ENCODE peak calls at places on chromosomes 4 and X, in ten cellular contexts. One of them, this sample, is unnamed.

GRCh38 chr4:85486425-85487101 is 11.6 kb downstream of the ARHGAP24 start:
- DNase-seq in SW480: no peak
- DNase-seq in iris pigment epithelial cell: peak; percentile 85
- DNase-seq in NCI-H187: no peak
- DNase-seq in activated gamma-delta T cell treated with Interleukin-2 at 50 U/mL for 16 hours: no peak
- DNase-seq in NCI-H1694: no peak
- DNase-seq in sciatic nerve: no peak
- DNase-seq in AG04449: no peak
- DNase-seq in T1000: no peak
- DNase-seq in C1 segment of cervical spinal cord: no peak
- DNase-seq in this sample: no peak

GRCh38 chr4:10619220-10619619 is 65.3 kb downstream of the CLNK start:
- DNase-seq in SW480: peak; percentile 11
- DNase-seq in iris pigment epithelial cell: peak; percentile 64
- DNase-seq in NCI-H187: peak; percentile 81
- DNase-seq in activated gamma-delta T cell treated with Interleukin-2 at 50 U/mL for 16 hours: no peak
- DNase-seq in NCI-H1694: peak; percentile 84
- DNase-seq in sciatic nerve: no peak
- DNase-seq in AG04449: no peak
- DNase-seq in T1000: no peak
- DNase-seq in C1 segment of cervical spinal cord: no peak
- DNase-seq in this sample: peak; percentile 39

GRCh38 chrX:80285131-80285773 is 135.0 kb upstream of the TENT5D start:
- DNase-seq in SW480: peak; percentile 16
- DNase-seq in iris pigment epithelial cell: peak; percentile 13
- DNase-seq in NCI-H187: peak; percentile 2
- DNase-seq in activated gamma-delta T cell treated with Interleukin-2 at 50 U/mL for 16 hours: no peak
- DNase-seq in NCI-H1694: no peak
- DNase-seq in sciatic nerve: no peak
- DNase-seq in AG04449: no peak
- DNase-seq in T1000: peak; percentile 0
- DNase-seq in C1 segment of cervical spinal cord: no peak
- DNase-seq in this sample: peak; percentile 71

GRCh38 chrX:67568769-67569168 is 24.9 kb downstream of the AR start:
- DNase-seq in SW480: no peak
- DNase-seq in iris pigment epithelial cell: peak; percentile 41
- DNase-seq in NCI-H187: no peak
- DNase-seq in activated gamma-delta T cell treated with Interleukin-2 at 50 U/mL for 16 hours: no peak
- DNase-seq in NCI-H1694: no peak
- DNase-seq in sciatic nerve: no peak
- DNase-seq in AG04449: no peak
- DNase-seq in T1000: no peak
- DNase-seq in C1 segment of cervical spinal cord: no peak
- DNase-seq in this sample: no peak

GRCh38 chrX:21056636-21057035 is 317.6 kb upstream of the CNKSR2 start:
- DNase-seq in SW480: no peak
- DNase-seq in iris pigment epithelial cell: peak; percentile 4
- DNase-seq in NCI-H187: no peak
- DNase-seq in activated gamma-delta T cell treated with Interleukin-2 at 50 U/mL for 16 hours: no peak
- DNase-seq in NCI-H1694: no peak
- DNase-seq in sciatic nerve: no peak
- DNase-seq in AG04449: no peak
- DNase-seq in T1000: no peak
- DNase-seq in C1 segment of cervical spinal cord: no peak
- DNase-seq in this sample: peak; percentile 57

GRCh38 chrX:150475466-150475865 is 93.0 kb upstream of the MTM1 start:
- DNase-seq in SW480: no peak
- DNase-seq in iris pigment epithelial cell: no peak
- DNase-seq in NCI-H187: no peak
- DNase-seq in activated gamma-delta T cell treated with Interleukin-2 at 50 U/mL for 16 hours: no peak
- DNase-seq in NCI-H1694: no peak
- DNase-seq in sciatic nerve: no peak
- DNase-seq in AG04449: no peak
- DNase-seq in T1000: no peak
- DNase-seq in C1 segment of cervical spinal cord: no peak
- DNase-seq in this sample: no peak

GRCh38 chr4:99024481-99025275 is 29.2 kb downstream of the METAP1 start:
- DNase-seq in SW480: no peak
- DNase-seq in iris pigment epithelial cell: no peak
- DNase-seq in NCI-H187: no peak
- DNase-seq in activated gamma-delta T cell treated with Interleukin-2 at 50 U/mL for 16 hours: no peak
- DNase-seq in NCI-H1694: no peak
- DNase-seq in sciatic nerve: no peak
- DNase-seq in AG04449: no peak
- DNase-seq in T1000: no peak
- DNase-seq in C1 segment of cervical spinal cord: no peak
- DNase-seq in this sample: no peak

GRCh38 chr4:163063891-163064290 is 102.8 kb downstream of the NAF1 start:
- DNase-seq in SW480: no peak
- DNase-seq in iris pigment epithelial cell: peak; percentile 46
- DNase-seq in NCI-H187: no peak
- DNase-seq in activated gamma-delta T cell treated with Interleukin-2 at 50 U/mL for 16 hours: no peak
- DNase-seq in NCI-H1694: no peak
- DNase-seq in sciatic nerve: no peak
- DNase-seq in AG04449: no peak
- DNase-seq in T1000: peak; percentile 69
- DNase-seq in C1 segment of cervical spinal cord: no peak
- DNase-seq in this sample: peak; percentile 78

GRCh38 chr4:38523524-38524448 is 140.2 kb upstream of the KLF3 start:
- DNase-seq in SW480: no peak
- DNase-seq in iris pigment epithelial cell: peak; percentile 9
- DNase-seq in NCI-H187: no peak
- DNase-seq in activated gamma-delta T cell treated with Interleukin-2 at 50 U/mL for 16 hours: peak; percentile 18
- DNase-seq in NCI-H1694: no peak
- DNase-seq in sciatic nerve: no peak
- DNase-seq in AG04449: no peak
- DNase-seq in T1000: no peak
- DNase-seq in C1 segment of cervical spinal cord: no peak
- DNase-seq in this sample: no peak

GRCh38 chr4:118941149-118941548 is 52.5 kb downstream of the SYNPO2 start:
- DNase-seq in SW480: no peak
- DNase-seq in iris pigment epithelial cell: peak; percentile 50
- DNase-seq in NCI-H187: no peak
- DNase-seq in activated gamma-delta T cell treated with Interleukin-2 at 50 U/mL for 16 hours: no peak
- DNase-seq in NCI-H1694: no peak
- DNase-seq in sciatic nerve: no peak
- DNase-seq in AG04449: no peak
- DNase-seq in T1000: no peak
- DNase-seq in C1 segment of cervical spinal cord: no peak
- DNase-seq in this sample: peak; percentile 45

GRCh38 chr4:112173593-112174559 is 28.6 kb downstream of the FAM241A start:
- DNase-seq in SW480: no peak
- DNase-seq in iris pigment epithelial cell: peak; percentile 37
- DNase-seq in NCI-H187: no peak
- DNase-seq in activated gamma-delta T cell treated with Interleukin-2 at 50 U/mL for 16 hours: no peak
- DNase-seq in NCI-H1694: no peak
- DNase-seq in sciatic nerve: no peak
- DNase-seq in AG04449: no peak
- DNase-seq in T1000: no peak
- DNase-seq in C1 segment of cervical spinal cord: no peak
- DNase-seq in this sample: peak; percentile 9

GRCh38 chr4:55386840-55387239 is 8.9 kb upstream of the TMEM165 start:
- DNase-seq in SW480: no peak
- DNase-seq in iris pigment epithelial cell: no peak
- DNase-seq in NCI-H187: no peak
- DNase-seq in activated gamma-delta T cell treated with Interleukin-2 at 50 U/mL for 16 hours: no peak
- DNase-seq in NCI-H1694: no peak
- DNase-seq in sciatic nerve: no peak
- DNase-seq in AG04449: no peak
- DNase-seq in T1000: no peak
- DNase-seq in C1 segment of cervical spinal cord: no peak
- DNase-seq in this sample: no peak

GRCh38 chrX:148043456-148043855 is 62.3 kb downstream of the FMR1NB start:
- DNase-seq in SW480: no peak
- DNase-seq in iris pigment epithelial cell: peak; percentile 10
- DNase-seq in NCI-H187: no peak
- DNase-seq in activated gamma-delta T cell treated with Interleukin-2 at 50 U/mL for 16 hours: no peak
- DNase-seq in NCI-H1694: no peak
- DNase-seq in sciatic nerve: no peak
- DNase-seq in AG04449: no peak
- DNase-seq in T1000: peak; percentile 25
- DNase-seq in C1 segment of cervical spinal cord: no peak
- DNase-seq in this sample: peak; percentile 1

GRCh38 chrX:56783450-56783831 is 54.4 kb downstream of the NBDY start:
- DNase-seq in SW480: no peak
- DNase-seq in iris pigment epithelial cell: peak; percentile 23
- DNase-seq in NCI-H187: no peak
- DNase-seq in activated gamma-delta T cell treated with Interleukin-2 at 50 U/mL for 16 hours: peak; percentile 76
- DNase-seq in NCI-H1694: no peak
- DNase-seq in sciatic nerve: peak; percentile 92
- DNase-seq in AG04449: no peak
- DNase-seq in T1000: no peak
- DNase-seq in C1 segment of cervical spinal cord: peak; percentile 9
- DNase-seq in this sample: no peak

GRCh38 chr4:124288706-124289486 is 423.6 kb downstream of the ANKRD50 start:
- DNase-seq in SW480: no peak
- DNase-seq in iris pigment epithelial cell: peak; percentile 41
- DNase-seq in NCI-H187: no peak
- DNase-seq in activated gamma-delta T cell treated with Interleukin-2 at 50 U/mL for 16 hours: no peak
- DNase-seq in NCI-H1694: no peak
- DNase-seq in sciatic nerve: no peak
- DNase-seq in AG04449: no peak
- DNase-seq in T1000: no peak
- DNase-seq in C1 segment of cervical spinal cord: no peak
- DNase-seq in this sample: no peak

GRCh38 chrX:44306336-44306735 is 37.1 kb downstream of the EFHC2 start:
- DNase-seq in SW480: no peak
- DNase-seq in iris pigment epithelial cell: peak; percentile 12
- DNase-seq in NCI-H187: no peak
- DNase-seq in activated gamma-delta T cell treated with Interleukin-2 at 50 U/mL for 16 hours: no peak
- DNase-seq in NCI-H1694: no peak
- DNase-seq in sciatic nerve: no peak
- DNase-seq in AG04449: no peak
- DNase-seq in T1000: peak; percentile 14
- DNase-seq in C1 segment of cervical spinal cord: no peak
- DNase-seq in this sample: peak; percentile 95

GRCh38 chrX:24282381-24283121 is 31.3 kb downstream of the SUPT20HL2 start:
- DNase-seq in SW480: no peak
- DNase-seq in iris pigment epithelial cell: no peak
- DNase-seq in NCI-H187: no peak
- DNase-seq in activated gamma-delta T cell treated with Interleukin-2 at 50 U/mL for 16 hours: no peak
- DNase-seq in NCI-H1694: no peak
- DNase-seq in sciatic nerve: no peak
- DNase-seq in AG04449: no peak
- DNase-seq in T1000: no peak
- DNase-seq in C1 segment of cervical spinal cord: no peak
- DNase-seq in this sample: no peak

GRCh38 chr4:11042760-11043159 is 358.2 kb upstream of the CLNK start:
- DNase-seq in SW480: peak; percentile 55
- DNase-seq in iris pigment epithelial cell: no peak
- DNase-seq in NCI-H187: no peak
- DNase-seq in activated gamma-delta T cell treated with Interleukin-2 at 50 U/mL for 16 hours: no peak
- DNase-seq in NCI-H1694: no peak
- DNase-seq in sciatic nerve: no peak
- DNase-seq in AG04449: no peak
- DNase-seq in T1000: no peak
- DNase-seq in C1 segment of cervical spinal cord: no peak
- DNase-seq in this sample: no peak

GRCh38 chr4:143391895-143392294 is 55.2 kb downstream of the GAB1 start:
- DNase-seq in SW480: no peak
- DNase-seq in iris pigment epithelial cell: peak; percentile 78
- DNase-seq in NCI-H187: no peak
- DNase-seq in activated gamma-delta T cell treated with Interleukin-2 at 50 U/mL for 16 hours: no peak
- DNase-seq in NCI-H1694: no peak
- DNase-seq in sciatic nerve: no peak
- DNase-seq in AG04449: peak; percentile 70
- DNase-seq in T1000: no peak
- DNase-seq in C1 segment of cervical spinal cord: no peak
- DNase-seq in this sample: no peak

GRCh38 chr4:107854326-107855030 is 29.7 kb downstream of the SGMS2 start:
- DNase-seq in SW480: no peak
- DNase-seq in iris pigment epithelial cell: peak; percentile 65
- DNase-seq in NCI-H187: no peak
- DNase-seq in activated gamma-delta T cell treated with Interleukin-2 at 50 U/mL for 16 hours: no peak
- DNase-seq in NCI-H1694: no peak
- DNase-seq in sciatic nerve: no peak
- DNase-seq in AG04449: no peak
- DNase-seq in T1000: no peak
- DNase-seq in C1 segment of cervical spinal cord: no peak
- DNase-seq in this sample: peak; percentile 55

GRCh38 chrX:12309733-12310054 is 171.4 kb downstream of the FRMPD4 start:
- DNase-seq in SW480: no peak
- DNase-seq in iris pigment epithelial cell: no peak
- DNase-seq in NCI-H187: no peak
- DNase-seq in activated gamma-delta T cell treated with Interleukin-2 at 50 U/mL for 16 hours: no peak
- DNase-seq in NCI-H1694: no peak
- DNase-seq in sciatic nerve: no peak
- DNase-seq in AG04449: no peak
- DNase-seq in T1000: no peak
- DNase-seq in C1 segment of cervical spinal cord: no peak
- DNase-seq in this sample: no peak

GRCh38 chrX:82528525-82528924 is 979.6 kb upstream of the POU3F4 start:
- DNase-seq in SW480: no peak
- DNase-seq in iris pigment epithelial cell: no peak
- DNase-seq in NCI-H187: no peak
- DNase-seq in activated gamma-delta T cell treated with Interleukin-2 at 50 U/mL for 16 hours: no peak
- DNase-seq in NCI-H1694: no peak
- DNase-seq in sciatic nerve: no peak
- DNase-seq in AG04449: no peak
- DNase-seq in T1000: no peak
- DNase-seq in C1 segment of cervical spinal cord: no peak
- DNase-seq in this sample: no peak

GRCh38 chr4:180150818-180151217 is 2092.4 kb upstream of the TENM3 start:
- DNase-seq in SW480: peak; percentile 5
- DNase-seq in iris pigment epithelial cell: peak; percentile 1
- DNase-seq in NCI-H187: no peak
- DNase-seq in activated gamma-delta T cell treated with Interleukin-2 at 50 U/mL for 16 hours: no peak
- DNase-seq in NCI-H1694: peak; percentile 13
- DNase-seq in sciatic nerve: no peak
- DNase-seq in AG04449: no peak
- DNase-seq in T1000: no peak
- DNase-seq in C1 segment of cervical spinal cord: no peak
- DNase-seq in this sample: peak; percentile 27

GRCh38 chrX:626745-627509 is 3.7 kb upstream of the SHOX start:
- DNase-seq in SW480: no peak
- DNase-seq in iris pigment epithelial cell: no peak
- DNase-seq in NCI-H187: no peak
- DNase-seq in activated gamma-delta T cell treated with Interleukin-2 at 50 U/mL for 16 hours: no peak
- DNase-seq in NCI-H1694: no peak
- DNase-seq in sciatic nerve: no peak
- DNase-seq in AG04449: no peak
- DNase-seq in T1000: peak; percentile 7
- DNase-seq in C1 segment of cervical spinal cord: no peak
- DNase-seq in this sample: no peak

GRCh38 chr4:118927976-118928375 is 39.3 kb downstream of the SYNPO2 start:
- DNase-seq in SW480: no peak
- DNase-seq in iris pigment epithelial cell: no peak
- DNase-seq in NCI-H187: no peak
- DNase-seq in activated gamma-delta T cell treated with Interleukin-2 at 50 U/mL for 16 hours: no peak
- DNase-seq in NCI-H1694: no peak
- DNase-seq in sciatic nerve: no peak
- DNase-seq in AG04449: no peak
- DNase-seq in T1000: no peak
- DNase-seq in C1 segment of cervical spinal cord: no peak
- DNase-seq in this sample: no peak

GRCh38 chr4:18689308-18689915 is 667.9 kb upstream of the LCORL start:
- DNase-seq in SW480: peak; percentile 30
- DNase-seq in iris pigment epithelial cell: peak; percentile 69
- DNase-seq in NCI-H187: no peak
- DNase-seq in activated gamma-delta T cell treated with Interleukin-2 at 50 U/mL for 16 hours: peak; percentile 14
- DNase-seq in NCI-H1694: peak; percentile 73
- DNase-seq in sciatic nerve: peak; percentile 66
- DNase-seq in AG04449: peak; percentile 34
- DNase-seq in T1000: peak; percentile 66
- DNase-seq in C1 segment of cervical spinal cord: no peak
- DNase-seq in this sample: peak; percentile 76

GRCh38 chr4:6668391-6668790 is 25.3 kb upstream of the S100P start:
- DNase-seq in SW480: no peak
- DNase-seq in iris pigment epithelial cell: peak; percentile 82
- DNase-seq in NCI-H187: no peak
- DNase-seq in activated gamma-delta T cell treated with Interleukin-2 at 50 U/mL for 16 hours: no peak
- DNase-seq in NCI-H1694: no peak
- DNase-seq in sciatic nerve: no peak
- DNase-seq in AG04449: peak; percentile 16
- DNase-seq in T1000: no peak
- DNase-seq in C1 segment of cervical spinal cord: no peak
- DNase-seq in this sample: peak; percentile 86

GRCh38 chr4:8742546-8742945 is 129.1 kb downstream of the HMX1 start:
- DNase-seq in SW480: no peak
- DNase-seq in iris pigment epithelial cell: no peak
- DNase-seq in NCI-H187: no peak
- DNase-seq in activated gamma-delta T cell treated with Interleukin-2 at 50 U/mL for 16 hours: no peak
- DNase-seq in NCI-H1694: no peak
- DNase-seq in sciatic nerve: peak; percentile 27
- DNase-seq in AG04449: no peak
- DNase-seq in T1000: no peak
- DNase-seq in C1 segment of cervical spinal cord: no peak
- DNase-seq in this sample: no peak